ENCODE peak calls at places on chromosome 19, in seven cellular contexts. U is ELR; H is stimulated activated CD4-positive, alpha-beta T cell treated with anti-CD3 and anti-CD28 coated beads, Interleukin-1b, Interleukin-23, amount 100 ng/mL, for 24 hours; S is CD8-positive, alpha-beta memory T cell; A is aorta; R is OCI-M1; G is pulmonary artery endothelial cell. N is an unnamed sample.
A peak's percentile ranks its signal among the peaks of the same experiment; 100 is the strongest.

GRCh38 chr19:21094347-21095025 is 12.5 kb downstream of the ZNF714 start:
- DNase-seq in G (no peak), U (no peak), R (no peak), A (no peak), S (no peak), H (no peak), N (no peak)

GRCh38 chr19:35915508-35915907 is 7.4 kb upstream of the TYROBP start:
- DNase-seq in H (no peak), U (no peak), A (no peak), R (no peak), G (no peak), S (no peak), N (no peak)

GRCh38 chr19:19537321-19538048 is 580 bp upstream of the CILP2 start:
- DNase-seq in H (no peak), G (no peak), S (no peak), A (no peak), U (no peak), R (no peak), N (no peak)

GRCh38 chr19:44718441-44719261 is 19.7 kb downstream of the CEACAM16 start:
- DNase-seq in R (peak; percentile 24), H (no peak), U (peak; percentile 44), S (no peak), G (peak; percentile 94), A (peak; percentile 87), N (peak; percentile 48)

GRCh38 chr19:38273499-38273898 is 9.1 kb downstream of the SPINT2 start:
- DNase-seq in G (no peak), H (no peak), S (no peak), A (no peak), R (no peak), U (no peak), N (no peak)

GRCh38 chr19:5961969-5962945 is 15.7 kb downstream of the RANBP3 start:
- DNase-seq in A (no peak), H (no peak), G (peak; percentile 48), R (no peak), S (peak; percentile 89), U (peak; percentile 23), N (no peak)

GRCh38 chr19:1609680-1610474 is 4.6 kb upstream of the UQCR11 start:
- DNase-seq in H (no peak), G (no peak), R (no peak), S (no peak), A (no peak), U (no peak), N (no peak)

GRCh38 chr19:56105090-56105701 is 15.9 kb downstream of the ZNF787 start:
- DNase-seq in R (peak; percentile 7), U (no peak), A (peak; percentile 91), H (no peak), S (peak; percentile 53), G (no peak), N (peak; percentile 76)

GRCh38 chr19:37790244-37790925 is 11.0 kb upstream of the ZNF573 start:
- DNase-seq in S (no peak), R (no peak), A (no peak), G (no peak), H (no peak), U (no peak), N (no peak)

GRCh38 chr19:19630062-19630414 is 2.0 kb upstream of the LPAR2 start:
- DNase-seq in R (no peak), A (no peak), S (no peak), H (no peak), U (no peak), G (no peak), N (no peak)

GRCh38 chr19:2032296-2032941 is 16.9 kb upstream of the BTBD2 start:
- DNase-seq in H (no peak), S (peak; percentile 38), U (peak; percentile 78), A (peak; percentile 98), G (peak; percentile 68), R (peak; percentile 16), N (peak; percentile 90)

GRCh38 chr19:14699641-14700040 is 9.8 kb downstream of the ZNF333 start:
- DNase-seq in R (no peak), G (peak; percentile 35), U (no peak), H (no peak), A (no peak), S (no peak), N (no peak)

GRCh38 chr19:334296-335071 is 10.1 kb downstream of the MIER2 start:
- DNase-seq in H (no peak), G (no peak), A (peak; percentile 55), S (no peak), R (no peak), U (no peak), N (no peak)

GRCh38 chr19:35223856-35224505 is 4.6 kb downstream of the FAM187B start:
- DNase-seq in S (no peak), A (no peak), U (no peak), G (no peak), R (no peak), H (no peak), N (no peak)

N was measured in kidney glomerular epithelial cell.